ENCODE peak calls at places on chromosomes 11 and 22, in ten cellular contexts. R is AG04450, F is tibial nerve, D is right atrium auricular region, E is keratinocyte, G is HCT116, V is uterus, C is BJ, P is astrocyte of the spinal cord, W is cardiac fibroblast. Y is an unnamed sample.

GRCh38 chr11:86484164-86484794 is 109.6 kb downstream of the CCDC81 start:
- DNase-seq in W (peak), E (peak), V (peak), D (peak), C (peak), P (peak), F (no peak), R (peak), G (peak), Y (peak)

GRCh38 chr22:37222440-37222971 is 10.2 kb upstream of the SSTR3 start:
- DNase-seq in V (no peak), F (no peak), G (no peak), R (no peak), P (no peak), W (no peak), C (no peak), E (no peak), D (no peak), Y (no peak)

GRCh38 chr11:70189622-70190021 is 13.5 kb upstream of the FADD start:
- DNase-seq in D (no peak), C (no peak), W (no peak), F (no peak), R (no peak), P (no peak), E (no peak), V (no peak), G (no peak), Y (no peak)

GRCh38 chr11:15909937-15910598 is 446.3 kb downstream of the SOX6 start:
- DNase-seq in F (no peak), P (no peak), V (no peak), W (no peak), C (no peak), G (no peak), D (no peak), E (no peak), R (no peak), Y (no peak)

GRCh38 chr22:36296690-36297089 is 43.8 kb downstream of the APOL1 start:
- DNase-seq in R (no peak), D (no peak), P (no peak), G (no peak), E (no peak), C (no peak), W (no peak), V (no peak), F (no peak), Y (no peak)

GRCh38 chr11:58392741-58393140 is 13.9 kb downstream of the OR5B3 start:
- DNase-seq in P (no peak), W (no peak), E (no peak), G (no peak), R (no peak), F (no peak), D (no peak), C (no peak), V (no peak), Y (no peak)

GRCh38 chr11:12812849-12813248 is 138.6 kb downstream of the TEAD1 start:
- DNase-seq in C (no peak), P (no peak), G (no peak), F (no peak), E (no peak), V (no peak), R (no peak), D (no peak), W (no peak), Y (no peak)

GRCh38 chr22:42022162-42022847 is 23.7 kb downstream of the WBP2NL start:
- DNase-seq in P (no peak), G (no peak), C (no peak), F (no peak), V (no peak), D (no peak), W (no peak), E (no peak), R (no peak), Y (no peak)

DNA sequence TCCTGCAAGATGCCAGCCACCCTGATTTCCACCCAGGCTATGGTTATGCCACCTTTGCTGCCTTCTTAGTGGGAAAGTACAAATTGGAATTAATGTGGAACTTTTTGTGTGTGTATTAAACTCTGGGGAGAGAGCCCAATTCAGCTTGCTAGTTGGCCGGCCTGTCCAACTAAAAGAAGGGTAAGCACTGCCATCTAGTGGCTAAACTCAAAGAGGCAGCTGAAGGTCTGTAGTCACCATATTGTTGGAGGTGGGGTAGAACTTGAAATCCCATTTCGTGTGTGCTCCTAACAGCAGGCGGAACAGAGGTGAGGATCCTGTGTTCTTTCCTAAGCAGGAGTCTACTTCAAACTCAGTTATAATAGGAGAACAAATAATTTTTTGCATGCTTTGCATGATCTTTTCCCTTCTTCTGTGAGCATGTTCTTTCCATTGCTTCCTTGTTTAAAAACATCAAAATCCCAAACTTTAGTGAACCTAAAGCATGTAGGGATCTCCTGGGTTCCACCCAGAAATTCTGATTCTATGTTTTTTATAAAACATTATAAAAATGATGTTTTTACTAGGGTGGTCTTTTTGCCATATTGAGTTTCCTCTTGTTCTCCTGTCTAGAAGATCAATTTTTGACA is 138.8 kb upstream of the SORL1-AS1 start:
- DNase-seq in V (peak), R (peak), C (peak), P (peak), G (peak), E (peak), F (peak), W (peak), D (peak), Y (peak)
- H3K4me3 ChIP-seq in V (no peak), R (no peak), C (no peak), P (no peak), G (no peak), E (no peak), F (no peak), W (no peak), D (no peak), Y (no peak)

GRCh38 chr11:9662273-9662672 is 1.6 kb upstream of the SWAP70 start:
- DNase-seq in F (no peak), P (no peak), E (no peak), R (no peak), G (no peak), D (no peak), V (no peak), C (no peak), W (no peak), Y (peak)

GRCh38 chr11:9660886-9661285 is 3.0 kb upstream of the SWAP70 start:
- DNase-seq in D (no peak), R (no peak), C (no peak), F (no peak), W (no peak), G (no peak), P (no peak), E (no peak), V (no peak), Y (peak)

GRCh38 chr11:9665749-9666148 is 1.9 kb downstream of the SWAP70 start:
- DNase-seq in F (no peak), V (no peak), G (no peak), D (no peak), R (no peak), W (no peak), C (no peak), P (no peak), E (no peak), Y (no peak)

GRCh38 chr11:9664276-9665171 is 647 bp downstream of the SWAP70 start:
- DNase-seq in V (peak), G (no peak), R (no peak), P (peak), C (no peak), E (no peak), W (peak), D (peak), F (peak), Y (peak)

GRCh38 chr11:9663699-9664275 is at the start of gene SWAP70:
- DNase-seq in W (peak), R (peak), P (peak), F (peak), E (peak), C (peak), G (peak), V (peak), D (peak), Y (peak)
- TF ChIP-seq CTCF in W (peak), R (peak), P (peak), F (peak), E (peak), C (peak), G (no peak), V (peak), D (peak), Y (peak)

GRCh38 chr22:23772315-23773246 is at the start of gene MMP11:
- DNase-seq in V (peak), G (no peak), P (no peak), C (no peak), D (no peak), R (no peak), E (no peak), W (peak), F (no peak), Y (no peak)
- H3K4me3 ChIP-seq in V (peak), G (peak), P (peak), C (peak), D (peak), R (peak), E (peak), W (peak), F (peak), Y (peak)

DNA sequence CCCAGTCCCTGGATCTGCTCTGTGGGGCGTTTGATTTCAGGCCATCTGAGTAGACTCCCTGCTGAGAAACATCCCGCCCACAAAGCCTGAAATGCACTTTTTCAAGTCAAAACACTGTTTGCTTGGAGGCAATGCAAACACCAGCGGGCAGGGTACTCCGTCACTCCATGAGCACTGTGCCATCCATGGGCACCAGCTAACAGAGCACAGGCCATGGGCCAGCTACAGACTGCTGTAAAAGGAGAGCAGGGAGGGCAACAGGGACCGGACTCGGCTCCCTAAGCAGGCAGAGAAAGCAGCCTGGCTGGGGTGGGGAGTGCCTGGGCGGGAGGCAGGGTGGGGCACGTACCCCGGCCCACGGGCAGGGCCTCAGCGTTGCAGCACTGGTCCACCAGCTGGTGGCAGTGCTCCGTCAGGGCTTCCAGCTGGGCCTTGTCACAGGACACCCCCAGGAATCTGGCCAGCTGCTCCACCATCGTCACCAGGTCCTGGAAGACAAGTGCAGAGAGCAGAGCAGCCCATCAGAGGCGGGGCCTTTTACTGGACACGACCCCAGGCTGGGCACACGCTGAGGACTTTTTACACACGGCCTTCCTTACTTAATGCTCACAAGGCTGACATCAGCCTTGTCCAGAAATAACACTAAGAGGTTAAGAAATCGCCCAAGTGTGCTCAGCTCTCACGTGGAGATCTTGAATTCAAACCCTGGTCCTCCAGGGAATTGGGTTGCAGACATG is 16.8 kb upstream of the EFCAB6 start:
- DNase-seq in V (no peak), C (no peak), E (no peak), P (peak), W (peak), G (no peak), D (peak), R (no peak), F (peak), Y (peak)
- TF ChIP-seq CTCF in V (no peak), C (peak), E (no peak), P (peak), W (no peak), G (no peak), D (peak), R (peak), F (no peak), Y (peak)

Y was measured in choroid plexus epithelial cell.